ENCODE peak calls at places on chromosomes 16 and 17, in six cellular contexts. One of them, this sample, is unnamed.
A peak's percentile ranks its signal among the peaks of the same experiment; 100 is the strongest.

GRCh38 chr17:7234100-7235012 is at the start of gene DVL2:
- DNase-seq in lower leg skin: peak; percentile 97
- DNase-seq in kidney: peak; percentile 99
- DNase-seq in HAP-1: peak; percentile 97
- DNase-seq in effector memory CD4-positive, alpha-beta T cell: peak; percentile 95
- DNase-seq in aorta: peak; percentile 97
- DNase-seq in this sample: peak; percentile 86

GRCh38 chr17:17738901-17739300 is 57.6 kb downstream of the RAI1 start:
- DNase-seq in lower leg skin: no peak
- DNase-seq in kidney: no peak
- DNase-seq in HAP-1: no peak
- DNase-seq in effector memory CD4-positive, alpha-beta T cell: no peak
- DNase-seq in aorta: no peak
- DNase-seq in this sample: no peak

GRCh38 chr17:27846042-27846655 is 45.8 kb upstream of the NOS2 start:
- DNase-seq in lower leg skin: no peak
- DNase-seq in kidney: no peak
- DNase-seq in HAP-1: no peak
- DNase-seq in effector memory CD4-positive, alpha-beta T cell: no peak
- DNase-seq in aorta: no peak
- DNase-seq in this sample: no peak

GRCh38 chr17:29593546-29594440 is 861 bp downstream of the ANKRD13B start:
- DNase-seq in lower leg skin: peak; percentile 18
- DNase-seq in kidney: no peak
- DNase-seq in HAP-1: peak; percentile 74
- DNase-seq in effector memory CD4-positive, alpha-beta T cell: no peak
- DNase-seq in aorta: no peak
- DNase-seq in this sample: no peak

GRCh38 chr17:17420561-17421269 is 56.1 kb upstream of the MED9 start:
- DNase-seq in lower leg skin: peak; percentile 84
- DNase-seq in kidney: peak; percentile 96
- DNase-seq in HAP-1: no peak
- DNase-seq in effector memory CD4-positive, alpha-beta T cell: no peak
- DNase-seq in aorta: peak; percentile 63
- DNase-seq in this sample: peak; percentile 98

GRCh38 chr16:58127033-58127556 is 2.1 kb downstream of the CFAP20 start:
- DNase-seq in lower leg skin: no peak
- DNase-seq in kidney: no peak
- DNase-seq in HAP-1: peak; percentile 39
- DNase-seq in effector memory CD4-positive, alpha-beta T cell: peak; percentile 20
- DNase-seq in aorta: no peak
- DNase-seq in this sample: no peak

GRCh38 chr17:82961366-82962162 is 117.8 kb upstream of the METRNL start:
- DNase-seq in lower leg skin: no peak
- DNase-seq in kidney: peak; percentile 37
- DNase-seq in HAP-1: no peak
- DNase-seq in effector memory CD4-positive, alpha-beta T cell: no peak
- DNase-seq in aorta: no peak
- DNase-seq in this sample: no peak

GRCh38 chr16:67441289-67441753 is 10.4 kb downstream of the HSD11B2 start:
- DNase-seq in lower leg skin: peak; percentile 66
- DNase-seq in kidney: peak; percentile 98
- DNase-seq in HAP-1: no peak
- DNase-seq in effector memory CD4-positive, alpha-beta T cell: no peak
- DNase-seq in aorta: peak; percentile 51
- DNase-seq in this sample: no peak

GRCh38 chr16:72094266-72094610 is 591 bp downstream of the DHX38 start:
- DNase-seq in lower leg skin: no peak
- DNase-seq in kidney: no peak
- DNase-seq in HAP-1: no peak
- DNase-seq in effector memory CD4-positive, alpha-beta T cell: no peak
- DNase-seq in aorta: no peak
- DNase-seq in this sample: no peak

GRCh38 chr17:56908061-56908542 is 5.7 kb downstream of the TRIM25 start:
- DNase-seq in lower leg skin: peak; percentile 42
- DNase-seq in kidney: no peak
- DNase-seq in HAP-1: no peak
- DNase-seq in effector memory CD4-positive, alpha-beta T cell: no peak
- DNase-seq in aorta: peak; percentile 86
- DNase-seq in this sample: no peak

GRCh38 chr17:43018008-43018853 is 4.0 kb downstream of the VAT1 start:
- DNase-seq in lower leg skin: no peak
- DNase-seq in kidney: peak; percentile 64
- DNase-seq in HAP-1: peak; percentile 66
- DNase-seq in effector memory CD4-positive, alpha-beta T cell: peak; percentile 37
- DNase-seq in aorta: peak; percentile 42
- DNase-seq in this sample: no peak

GRCh38 chr17:10226930-10227695 is 28.7 kb upstream of the GAS7 start:
- DNase-seq in lower leg skin: peak; percentile 27
- DNase-seq in kidney: no peak
- DNase-seq in HAP-1: peak; percentile 9
- DNase-seq in effector memory CD4-positive, alpha-beta T cell: peak; percentile 4
- DNase-seq in aorta: peak; percentile 62
- DNase-seq in this sample: no peak

GRCh38 chr17:4143563-4144410 is 790 bp downstream of the CYB5D2 start:
- DNase-seq in lower leg skin: peak; percentile 89
- DNase-seq in kidney: peak; percentile 97
- DNase-seq in HAP-1: peak; percentile 91
- DNase-seq in effector memory CD4-positive, alpha-beta T cell: peak; percentile 88
- DNase-seq in aorta: peak; percentile 95
- DNase-seq in this sample: peak; percentile 76

GRCh38 chr17:7107012-7107754 is 7.4 kb downstream of the ASGR2 start:
- DNase-seq in lower leg skin: no peak
- DNase-seq in kidney: no peak
- DNase-seq in HAP-1: no peak
- DNase-seq in effector memory CD4-positive, alpha-beta T cell: no peak
- DNase-seq in aorta: no peak
- DNase-seq in this sample: no peak

GRCh38 chr16:19583665-19584300 is 28.3 kb downstream of the VPS35L start:
- DNase-seq in lower leg skin: no peak
- DNase-seq in kidney: no peak
- DNase-seq in HAP-1: peak; percentile 34
- DNase-seq in effector memory CD4-positive, alpha-beta T cell: peak; percentile 2
- DNase-seq in aorta: no peak
- DNase-seq in this sample: no peak

GRCh38 chr16:85029413-85029794 is 1.8 kb downstream of the KIAA0513 start:
- DNase-seq in lower leg skin: no peak
- DNase-seq in kidney: no peak
- DNase-seq in HAP-1: peak; percentile 60
- DNase-seq in effector memory CD4-positive, alpha-beta T cell: peak; percentile 49
- DNase-seq in aorta: no peak
- DNase-seq in this sample: no peak

GRCh38 chr16:5571446-5571845 is 473.9 kb upstream of the EEF2KMT start:
- DNase-seq in lower leg skin: no peak
- DNase-seq in kidney: no peak
- DNase-seq in HAP-1: no peak
- DNase-seq in effector memory CD4-positive, alpha-beta T cell: no peak
- DNase-seq in aorta: no peak
- DNase-seq in this sample: no peak

GRCh38 chr17:79566251-79566955 is 44.4 kb downstream of the RBFOX3 start:
- DNase-seq in lower leg skin: no peak
- DNase-seq in kidney: peak; percentile 37
- DNase-seq in HAP-1: no peak
- DNase-seq in effector memory CD4-positive, alpha-beta T cell: no peak
- DNase-seq in aorta: no peak
- DNase-seq in this sample: no peak

GRCh38 chr17:51830886-51831285 is 327.6 kb downstream of the CA10 start:
- DNase-seq in lower leg skin: no peak
- DNase-seq in kidney: no peak
- DNase-seq in HAP-1: no peak
- DNase-seq in effector memory CD4-positive, alpha-beta T cell: no peak
- DNase-seq in aorta: no peak
- DNase-seq in this sample: no peak

GRCh38 chr17:77692571-77693161 is 265.8 kb upstream of the TNRC6C start:
- DNase-seq in lower leg skin: no peak
- DNase-seq in kidney: no peak
- DNase-seq in HAP-1: no peak
- DNase-seq in effector memory CD4-positive, alpha-beta T cell: no peak
- DNase-seq in aorta: no peak
- DNase-seq in this sample: no peak

DNA sequence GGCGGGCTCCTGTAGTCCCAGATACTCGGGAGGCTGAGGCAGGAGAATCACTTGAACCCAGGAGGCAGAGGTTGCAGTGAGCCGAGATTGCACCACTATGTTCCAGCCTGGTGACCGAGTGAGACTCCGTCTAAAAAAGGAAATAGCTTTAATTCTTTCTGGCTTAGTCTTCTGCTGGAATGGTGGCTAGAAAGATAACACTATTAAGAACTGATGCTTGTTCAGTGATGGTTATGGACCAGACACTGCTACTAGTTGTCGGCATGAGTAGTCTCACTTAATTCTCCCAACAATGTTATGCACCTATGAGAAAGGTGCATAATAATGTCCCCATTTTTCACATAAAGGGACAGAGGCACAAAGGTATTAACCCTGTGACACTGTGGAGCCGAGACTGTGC is 188.7 kb downstream of the HS3ST3A1 start:
- DNase-seq in lower leg skin: no peak
- DNase-seq in kidney: no peak
- DNase-seq in HAP-1: no peak
- DNase-seq in effector memory CD4-positive, alpha-beta T cell: no peak
- DNase-seq in aorta: no peak
- DNase-seq in this sample: no peak
- H3K4me3 ChIP-seq in lower leg skin: no peak overlapping the region
- H3K4me3 ChIP-seq in kidney: no peak overlapping the region
- H3K4me3 ChIP-seq in HAP-1: no peak overlapping the region
- H3K4me3 ChIP-seq in effector memory CD4-positive, alpha-beta T cell: no peak overlapping the region
- H3K4me3 ChIP-seq in aorta: no peak overlapping the region
- H3K4me3 ChIP-seq in this sample: no peak overlapping the region

GRCh38 chr17:63963123-63963522 is 9.6 kb downstream of the SCN4A start:
- DNase-seq in lower leg skin: no peak
- DNase-seq in kidney: no peak
- DNase-seq in HAP-1: no peak
- DNase-seq in effector memory CD4-positive, alpha-beta T cell: no peak
- DNase-seq in aorta: no peak
- DNase-seq in this sample: no peak

GRCh38 chr17:63960006-63960405 is 12.7 kb downstream of the SCN4A start:
- DNase-seq in lower leg skin: no peak
- DNase-seq in kidney: no peak
- DNase-seq in HAP-1: no peak
- DNase-seq in effector memory CD4-positive, alpha-beta T cell: no peak
- DNase-seq in aorta: no peak
- DNase-seq in this sample: no peak

GRCh38 chr17:63962298-63962744 is 10.4 kb downstream of the SCN4A start:
- DNase-seq in lower leg skin: no peak
- DNase-seq in kidney: no peak
- DNase-seq in HAP-1: no peak
- DNase-seq in effector memory CD4-positive, alpha-beta T cell: no peak
- DNase-seq in aorta: no peak
- DNase-seq in this sample: no peak

GRCh38 chr17:63960430-63960829 is 12.3 kb downstream of the SCN4A start:
- DNase-seq in lower leg skin: no peak
- DNase-seq in kidney: no peak
- DNase-seq in HAP-1: no peak
- DNase-seq in effector memory CD4-positive, alpha-beta T cell: no peak
- DNase-seq in aorta: no peak
- DNase-seq in this sample: no peak

GRCh38 chr17:63961355-63962207 is 11.1 kb downstream of the SCN4A start:
- DNase-seq in lower leg skin: peak; percentile 54
- DNase-seq in kidney: peak; percentile 90
- DNase-seq in HAP-1: peak; percentile 82
- DNase-seq in effector memory CD4-positive, alpha-beta T cell: peak; percentile 37
- DNase-seq in aorta: peak; percentile 81
- DNase-seq in this sample: no peak
- H3K4me3 ChIP-seq in lower leg skin: no peak overlapping the region
- H3K4me3 ChIP-seq in kidney: no peak overlapping the region
- H3K4me3 ChIP-seq in HAP-1: no peak overlapping the region
- H3K4me3 ChIP-seq in effector memory CD4-positive, alpha-beta T cell: no peak overlapping the region
- H3K4me3 ChIP-seq in aorta: no peak overlapping the region
- H3K4me3 ChIP-seq in this sample: peak overlapping the region; percentile 2

GRCh38 chr17:31374503-31374902 is 17.0 kb upstream of the RAB11FIP4 start:
- DNase-seq in lower leg skin: no peak
- DNase-seq in kidney: no peak
- DNase-seq in HAP-1: no peak
- DNase-seq in effector memory CD4-positive, alpha-beta T cell: no peak
- DNase-seq in aorta: no peak
- DNase-seq in this sample: no peak

GRCh38 chr17:31374083-31374447 is 17.4 kb upstream of the RAB11FIP4 start:
- DNase-seq in lower leg skin: no peak
- DNase-seq in kidney: no peak
- DNase-seq in HAP-1: no peak
- DNase-seq in effector memory CD4-positive, alpha-beta T cell: no peak
- DNase-seq in aorta: no peak
- DNase-seq in this sample: no peak

GRCh38 chr17:31379796-31380195 is 11.7 kb upstream of the RAB11FIP4 start:
- DNase-seq in lower leg skin: no peak
- DNase-seq in kidney: no peak
- DNase-seq in HAP-1: no peak
- DNase-seq in effector memory CD4-positive, alpha-beta T cell: no peak
- DNase-seq in aorta: no peak
- DNase-seq in this sample: no peak

GRCh38 chr17:31381165-31381668 is 10.3 kb upstream of the RAB11FIP4 start:
- DNase-seq in lower leg skin: no peak
- DNase-seq in kidney: no peak
- DNase-seq in HAP-1: peak; percentile 64
- DNase-seq in effector memory CD4-positive, alpha-beta T cell: no peak
- DNase-seq in aorta: no peak
- DNase-seq in this sample: no peak

DNA sequence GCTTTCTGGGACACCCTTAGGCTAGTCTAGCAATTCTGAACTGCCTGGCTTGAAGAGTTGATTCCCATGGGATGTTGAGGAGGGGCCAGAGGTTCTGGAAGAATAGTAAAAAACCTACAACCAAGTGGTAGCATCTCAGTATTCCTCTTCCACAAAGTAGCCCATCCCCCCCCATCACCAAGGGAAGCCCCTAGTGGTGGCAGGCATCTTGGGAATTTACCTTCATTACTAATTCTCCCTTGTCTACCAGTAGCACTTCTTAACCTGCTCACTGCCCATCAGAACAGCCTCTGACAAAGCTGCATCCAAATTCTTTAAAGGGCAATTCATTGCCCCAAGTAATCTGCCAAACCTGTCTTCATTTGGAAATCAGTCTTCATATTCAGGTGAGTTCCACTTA is 12.8 kb upstream of the RAB11FIP4 start:
- DNase-seq in lower leg skin: no peak
- DNase-seq in kidney: no peak
- DNase-seq in HAP-1: no peak
- DNase-seq in effector memory CD4-positive, alpha-beta T cell: no peak
- DNase-seq in aorta: no peak
- DNase-seq in this sample: no peak
- H3K4me3 ChIP-seq in lower leg skin: no peak overlapping the region
- H3K4me3 ChIP-seq in kidney: no peak overlapping the region
- H3K4me3 ChIP-seq in HAP-1: no peak overlapping the region
- H3K4me3 ChIP-seq in effector memory CD4-positive, alpha-beta T cell: no peak overlapping the region
- H3K4me3 ChIP-seq in aorta: no peak overlapping the region
- H3K4me3 ChIP-seq in this sample: no peak overlapping the region

DNA sequence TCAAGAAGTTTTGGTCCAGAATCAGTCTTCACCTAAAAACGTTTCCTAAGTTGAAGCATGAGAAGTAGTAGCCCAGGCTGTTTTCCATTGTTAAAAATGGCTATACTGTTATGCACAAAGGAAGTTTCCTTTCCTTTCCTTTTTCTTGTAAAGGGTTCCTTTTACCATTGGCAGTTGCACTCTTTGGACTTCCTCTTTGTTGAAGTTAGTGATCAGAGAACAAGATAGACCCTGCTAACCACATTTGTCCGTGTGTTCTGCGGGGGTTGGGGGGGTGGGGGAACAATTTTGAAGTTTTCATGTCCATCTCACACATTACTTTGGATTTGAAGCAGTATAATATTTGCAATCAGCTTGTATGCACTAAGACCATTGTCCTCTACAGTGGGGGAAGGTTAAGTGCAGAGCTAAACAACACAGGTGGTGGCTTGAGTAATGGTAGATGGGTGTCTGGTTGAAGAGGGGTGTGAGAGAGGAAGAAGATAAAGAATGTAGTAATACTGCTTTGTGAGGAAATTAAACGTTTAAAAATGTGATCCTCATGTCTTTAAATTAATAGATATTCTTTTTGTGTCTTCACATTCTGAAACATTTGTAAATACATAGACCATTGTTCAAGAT is 1.4 kb downstream of the LPCAT2 start:
- DNase-seq in lower leg skin: no peak
- DNase-seq in kidney: no peak
- DNase-seq in HAP-1: no peak
- DNase-seq in effector memory CD4-positive, alpha-beta T cell: no peak
- DNase-seq in aorta: no peak
- DNase-seq in this sample: no peak
- H3K4me3 ChIP-seq in lower leg skin: no peak overlapping the region
- H3K4me3 ChIP-seq in kidney: peak overlapping the region; percentile 62
- H3K4me3 ChIP-seq in HAP-1: no peak overlapping the region
- H3K4me3 ChIP-seq in effector memory CD4-positive, alpha-beta T cell: no peak overlapping the region
- H3K4me3 ChIP-seq in aorta: no peak overlapping the region
- H3K4me3 ChIP-seq in this sample: peak overlapping the region; percentile 73